ENCODE peak calls at places on chromosomes 1 and 21, in eight cellular contexts. J is adrenal gland, U is fibroblast of mammary gland, S is fibroblast of pulmonary artery, L is AG09309, T is thoracic aorta, C is lower lobe of right lung, D is ovary. E is an unnamed sample.

GRCh38 chr1:24117132-24117531 is 5.2 kb upstream of the MYOM3 start:
- DNase-seq in J (no peak), U (no peak), S (no peak), L (no peak), T (no peak), C (peak; percentile 11), D (no peak), E (no peak)

GRCh38 chr1:200951016-200951415 is 56.3 kb downstream of the INAVA start:
- DNase-seq in J (no peak), U (peak; percentile 10), S (no peak), L (no peak), T (no peak), C (no peak), D (no peak), E (no peak)

GRCh38 chr1:25580933-25581332 is 35.7 kb upstream of the MAN1C1 start:
- DNase-seq in J (no peak), U (no peak), S (no peak), L (no peak), T (no peak), C (no peak), D (no peak), E (no peak)

GRCh38 chr21:16891821-16892220 is 621.0 kb upstream of the CXADR start:
- DNase-seq in J (no peak), U (peak; percentile 50), S (peak; percentile 95), L (peak; percentile 51), T (no peak), C (no peak), D (no peak), E (no peak)

GRCh38 chr1:178645826-178646200 is 79.2 kb upstream of the RALGPS2 start:
- DNase-seq in J (no peak), U (peak; percentile 53), S (no peak), L (peak; percentile 66), T (no peak), C (no peak), D (no peak), E (no peak)

GRCh38 chr1:152035406-152036315 is 1.1 kb downstream of the S100A11 start:
- DNase-seq in J (no peak), U (no peak), S (peak; percentile 39), L (no peak), T (no peak), C (no peak), D (no peak), E (no peak)

GRCh38 chr1:92877081-92877711 is 45.4 kb downstream of the RPL5 start:
- DNase-seq in J (no peak), U (no peak), S (no peak), L (no peak), T (no peak), C (no peak), D (no peak), E (no peak)

GRCh38 chr1:91768786-91769697 is 116.9 kb downstream of the TGFBR3 start:
- DNase-seq in J (no peak), U (peak; percentile 69), S (no peak), L (no peak), T (no peak), C (no peak), D (no peak), E (no peak)

GRCh38 chr1:93773049-93773838 is 91.6 kb upstream of the BCAR3 start:
- DNase-seq in J (no peak), U (no peak), S (no peak), L (no peak), T (no peak), C (no peak), D (no peak), E (no peak)

GRCh38 chr1:174742805-174743653 is 256.7 kb upstream of the CACYBP start:
- DNase-seq in J (no peak), U (peak; percentile 11), S (no peak), L (no peak), T (no peak), C (no peak), D (no peak), E (no peak)

GRCh38 chr21:46626536-46627302 is 8.8 kb upstream of the PRMT2 start:
- DNase-seq in J (no peak), U (no peak), S (no peak), L (no peak), T (no peak), C (no peak), D (no peak), E (no peak)

GRCh38 chr1:117930484-117930883 is 945 bp downstream of the WDR3 start:
- DNase-seq in J (no peak), U (no peak), S (no peak), L (no peak), T (no peak), C (no peak), D (no peak), E (no peak)

GRCh38 chr1:45848097-45848496 is 44.7 kb downstream of the MAST2 start:
- DNase-seq in J (no peak), U (no peak), S (no peak), L (no peak), T (no peak), C (no peak), D (no peak), E (no peak)

GRCh38 chr1:185317034-185317885 is at the start of gene IVNS1ABP:
- DNase-seq in J (peak; percentile 96), U (peak; percentile 83), S (peak; percentile 91), L (peak; percentile 71), T (peak; percentile 82), C (peak; percentile 97), D (peak; percentile 95), E (peak; percentile 96)
- TF ChIP-seq CTCF in J (no peak), U (no peak), S (peak; percentile 21), L (no peak), T (no peak), C (peak; percentile 24), D (no peak), E (no peak)

GRCh38 chr1:229231754-229232119 is 39.2 kb upstream of the RAB4A start:
- DNase-seq in J (no peak), U (no peak), S (no peak), L (no peak), T (no peak), C (no peak), D (no peak), E (no peak)
- TF ChIP-seq CTCF in J (no peak), U (no peak), S (no peak), L (no peak), T (no peak), C (no peak), D (no peak), E (no peak)

GRCh38 chr1:56215771-56216170 is 363.6 kb downstream of the PLPP3 start:
- DNase-seq in J (no peak), U (no peak), S (peak; percentile 10), L (no peak), T (no peak), C (no peak), D (no peak), E (no peak)
- TF ChIP-seq CTCF in J (no peak), U (no peak), S (no peak), L (no peak), T (no peak), C (no peak), D (no peak), E (no peak)

GRCh38 chr1:214552174-214552608 is 789 bp upstream of the PTPN14 start:
- DNase-seq in J (peak; percentile 64), U (peak; percentile 66), S (peak; percentile 74), L (no peak), T (peak; percentile 27), C (peak; percentile 78), D (peak; percentile 57), E (peak; percentile 75)
- TF ChIP-seq CTCF in J (no peak), U (no peak), S (no peak), L (no peak), T (no peak), C (no peak), D (no peak), E (no peak)

E was measured in left lung.